ENCODE peak calls at places on chromosomes 3 and 15, in seven cellular contexts. A is HCT116, S is GM12878, D is HepG2, H is K562, B is H1, K is SK-N-SH. U is an unnamed sample.

GRCh38 chr15:98257290-98257689 is 296.8 kb downstream of the ARRDC4 start:
- DNase-seq in K (no peak), D (no peak), B (no peak), A (no peak), H (no peak), S (no peak), U (no peak)

GRCh38 chr3:127531821-127532220 is 58.7 kb downstream of the TPRA1 start:
- DNase-seq in K (no peak), A (no peak), S (no peak), D (no peak), B (no peak), H (no peak), U (no peak)

GRCh38 chr3:81872566-81872965 is 111.1 kb upstream of the GBE1 start:
- DNase-seq in K (no peak), A (no peak), B (no peak), D (no peak), H (no peak), S (no peak), U (no peak)

GRCh38 chr3:55128201-55128870 is 200.5 kb upstream of the LRTM1 start:
- DNase-seq in A (no peak), D (no peak), K (peak; percentile 39), S (no peak), B (no peak), H (no peak), U (no peak)

GRCh38 chr3:147360936-147361670 is 45.2 kb downstream of the ZIC4 start:
- DNase-seq in A (no peak), D (no peak), S (no peak), H (no peak), B (peak; percentile 58), K (peak; percentile 62), U (no peak)

GRCh38 chr3:158434412-158435038 is 136.5 kb upstream of the MLF1 start:
- DNase-seq in S (peak; percentile 40), H (peak; percentile 30), B (peak; percentile 59), A (peak; percentile 37), D (peak; percentile 78), K (peak; percentile 17), U (peak; percentile 18)

GRCh38 chr3:39900462-39901002 is 91.1 kb downstream of the MYRIP start:
- DNase-seq in A (no peak), B (no peak), S (no peak), K (no peak), D (peak; percentile 28), H (no peak), U (peak; percentile 53)

GRCh38 chr3:70298385-70298784 is 14.1 kb downstream of the MDFIC2 start:
- DNase-seq in K (no peak), B (no peak), H (no peak), S (no peak), A (no peak), D (no peak), U (no peak)

GRCh38 chr3:55751730-55752129 is 264.6 kb upstream of the WNT5A start:
- DNase-seq in D (no peak), S (no peak), B (no peak), H (no peak), A (no peak), K (no peak), U (no peak)

GRCh38 chr3:105505167-105505566 is 138.5 kb downstream of the ALCAM start:
- DNase-seq in B (no peak), K (no peak), A (no peak), D (no peak), S (no peak), H (no peak), U (no peak)

GRCh38 chr3:177498037-177498857 is 301.0 kb upstream of the TBL1XR1 start:
- DNase-seq in D (no peak), A (no peak), H (no peak), B (no peak), S (no peak), K (no peak), U (no peak)

GRCh38 chr15:99731336-99732267 is 1.6 kb downstream of the LYSMD4 start:
- DNase-seq in S (no peak), K (no peak), B (peak; percentile 69), H (no peak), D (no peak), A (no peak), U (no peak)

GRCh38 chr3:16550676-16551341 is 37.3 kb upstream of the RFTN1 start:
- DNase-seq in H (peak; percentile 79), D (peak; percentile 76), A (peak; percentile 79), B (peak; percentile 87), K (peak; percentile 73), S (peak; percentile 81), U (peak; percentile 31)

GRCh38 chr3:49906004-49906860 is 2.6 kb upstream of the MST1R start:
- DNase-seq in A (peak; percentile 55), D (peak; percentile 33), S (no peak), B (peak; percentile 77), H (peak; percentile 84), K (peak; percentile 87), U (peak; percentile 62)

GRCh38 chr3:71064976-71065763 is 518.4 kb downstream of the FOXP1 start:
- DNase-seq in D (peak; percentile 45), B (peak; percentile 82), H (peak; percentile 71), K (no peak), S (no peak), A (no peak), U (no peak)

GRCh38 chr3:72177075-72178050 is 392.4 kb upstream of the PROK2 start:
- DNase-seq in D (no peak), B (no peak), K (no peak), A (no peak), H (peak; percentile 54), S (no peak), U (peak; percentile 69)

GRCh38 chr3:123346726-123347125 is 102.2 kb downstream of the ADCY5 start:
- DNase-seq in H (no peak), A (no peak), D (no peak), B (no peak), S (no peak), K (no peak), U (peak; percentile 6)

GRCh38 chr3:123344941-123345594 is 103.8 kb downstream of the ADCY5 start:
- DNase-seq in D (no peak), S (no peak), B (no peak), H (no peak), A (no peak), K (no peak), U (no peak)

GRCh38 chr3:123344175-123344908 is 104.5 kb downstream of the ADCY5 start:
- DNase-seq in A (no peak), K (no peak), B (no peak), S (no peak), H (no peak), D (no peak), U (no peak)

GRCh38 chr3:123347205-123347604 is 101.7 kb downstream of the ADCY5 start:
- DNase-seq in D (no peak), S (no peak), H (no peak), A (no peak), B (no peak), K (no peak), U (no peak)

DNA sequence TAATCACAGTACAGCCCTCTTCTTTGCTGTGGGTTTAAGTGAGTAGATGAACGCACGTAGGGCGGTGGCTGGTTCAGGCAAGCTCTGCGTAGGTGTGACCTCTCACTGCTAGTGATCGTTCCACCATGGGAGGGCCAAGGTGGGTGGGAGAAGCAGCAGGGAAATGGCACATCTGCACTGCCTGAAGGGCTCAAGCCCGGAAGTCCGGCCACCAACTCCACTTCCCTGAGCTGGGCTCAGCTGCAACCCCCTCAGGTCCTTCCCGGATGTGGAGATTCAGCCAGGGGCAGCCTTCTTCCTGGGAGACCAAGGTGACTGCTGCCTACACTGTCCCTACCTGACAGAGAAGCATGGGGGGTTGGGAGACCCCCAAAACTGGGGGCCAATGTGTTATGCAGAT is 102.8 kb downstream of the ADCY5 start:
- DNase-seq in S (no peak), B (no peak), D (no peak), H (no peak), A (no peak), K (no peak), U (no peak)
- TF ChIP-seq JUND in S (no peak), B (no peak), D (no peak), H (no peak), A (no peak), K (no peak), U (no peak)

GRCh38 chr3:14138878-14139659 is 14.2 kb downstream of the TMEM43 start:
- DNase-seq in B (no peak), K (no peak), H (no peak), S (no peak), A (no peak), D (no peak), U (no peak)
- TF ChIP-seq JUND in B (no peak), K (no peak), H (no peak), S (no peak), A (no peak), D (no peak), U (no peak)

DNA sequence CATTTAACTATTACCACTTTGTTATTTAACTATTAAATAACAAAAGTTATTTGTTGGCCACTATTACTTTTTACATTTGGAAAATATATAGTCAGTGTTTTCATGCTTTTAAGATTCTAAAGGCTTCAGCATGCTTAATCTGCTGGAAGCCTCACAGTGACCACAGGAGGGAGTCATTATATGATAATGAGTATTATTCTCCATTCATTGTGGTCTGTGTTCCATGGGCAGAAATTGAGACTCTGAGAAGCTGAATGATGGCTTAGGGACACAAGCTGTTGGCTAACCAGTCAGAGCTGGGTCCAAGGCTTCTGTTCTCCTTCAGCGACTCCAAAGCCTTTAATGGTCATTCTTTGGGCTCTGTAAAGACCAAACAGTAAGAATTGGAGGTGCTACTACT is 64.7 kb downstream of the BFSP2 start:
- DNase-seq in D (no peak), B (no peak), A (no peak), S (no peak), K (peak; percentile 41), H (no peak), U (no peak)
- TF ChIP-seq JUND in D (no peak), B (no peak), A (no peak), S (no peak), K (no peak), H (no peak), U (no peak)

GRCh38 chr15:39358441-39359041 is 222.3 kb upstream of the THBS1 start:
- DNase-seq in A (no peak), S (no peak), H (peak; percentile 63), K (no peak), B (no peak), D (peak; percentile 18), U (no peak)
- TF ChIP-seq JUND in A (no peak), S (no peak), H (no peak), K (no peak), B (no peak), D (no peak), U (no peak)

U was measured in T47D.